ENCODE peak calls at places on chromosome X, in four cellular contexts. Z, R, J and U are unnamed samples.

GRCh38 chrX:41064028-41064427 is 21.2 kb upstream of the USP9X start:
- DNase-seq in J (no peak), R (no peak), Z (no peak), U (no peak)

GRCh38 chrX:69387559-69388487 is 116.3 kb upstream of the NALF2 start:
- DNase-seq in Z (peak), J (peak), R (peak), U (peak)

GRCh38 chrX:103919336-103919682 is 43.1 kb upstream of the TMSB15B start:
- DNase-seq in Z (no peak), J (peak), R (peak), U (no peak)

GRCh38 chrX:103607385-103608304 is at the start of gene TCEAL3:
- DNase-seq in Z (peak), R (peak), J (peak), U (peak)

GRCh38 chrX:48560056-48560455 is 14.2 kb upstream of the RBM3 start:
- DNase-seq in J (no peak), Z (no peak), R (no peak), U (no peak)

GRCh38 chrX:109873576-109873975 is 129.3 kb upstream of the TMEM164 start:
- DNase-seq in R (no peak), Z (no peak), J (no peak), U (no peak)

GRCh38 chrX:39705299-39705698 is 392.5 kb downstream of the BCOR start:
- DNase-seq in Z (no peak), J (peak), R (peak), U (no peak)

GRCh38 chrX:2664497-2664896 is 26.6 kb upstream of the CD99 start:
- DNase-seq in J (no peak), Z (no peak), R (peak), U (no peak)

GRCh38 chrX:148609766-148610698 is 109.6 kb downstream of the AFF2 start:
- DNase-seq in Z (no peak), R (no peak), J (no peak), U (no peak)

GRCh38 chrX:106862972-106863688 is 40.0 kb downstream of the RIPPLY1 start:
- DNase-seq in Z (peak), R (peak), J (peak), U (no peak)

GRCh38 chrX:42952621-42953020 is 174.7 kb upstream of the PPP1R2C start:
- DNase-seq in J (no peak), R (no peak), Z (no peak), U (no peak)

GRCh38 chrX:2614911-2615310 is 76.2 kb upstream of the CD99 start:
- DNase-seq in R (peak), J (no peak), Z (no peak), U (no peak)

GRCh38 chrX:10666102-10666501 is 45.7 kb upstream of the MID1 start:
- DNase-seq in Z (no peak), R (no peak), J (no peak), U (no peak)

GRCh38 chrX:103488332-103488731 is 31.0 kb downstream of the RAB40A start:
- DNase-seq in R (peak), Z (no peak), J (no peak), U (no peak)

GRCh38 chrX:131213400-131213799 is 75.7 kb downstream of the IGSF1 start:
- DNase-seq in R (no peak), J (no peak), Z (no peak), U (no peak)

GRCh38 chrX:38939067-38939466 is 137.8 kb downstream of the MID1IP1 start:
- DNase-seq in J (no peak), Z (no peak), R (peak), U (no peak)

GRCh38 chrX:10325606-10326005 is 168.8 kb downstream of the CLCN4 start:
- DNase-seq in R (peak), J (no peak), Z (no peak), U (no peak)

GRCh38 chrX:122625821-122626220 is 558.3 kb upstream of the GRIA3 start:
- DNase-seq in J (no peak), R (peak), Z (no peak), U (no peak)

GRCh38 chrX:9858080-9858479 is 71.9 kb downstream of the SHROOM2 start:
- DNase-seq in Z (no peak), J (no peak), R (no peak), U (no peak)

GRCh38 chrX:154981116-154981411 is 41.5 kb downstream of the F8 start:
- DNase-seq in Z (no peak), J (no peak), R (no peak), U (no peak)
- TF ChIP-seq CTCF in Z (no peak), J (no peak), R (no peak), U (no peak)

DNA sequence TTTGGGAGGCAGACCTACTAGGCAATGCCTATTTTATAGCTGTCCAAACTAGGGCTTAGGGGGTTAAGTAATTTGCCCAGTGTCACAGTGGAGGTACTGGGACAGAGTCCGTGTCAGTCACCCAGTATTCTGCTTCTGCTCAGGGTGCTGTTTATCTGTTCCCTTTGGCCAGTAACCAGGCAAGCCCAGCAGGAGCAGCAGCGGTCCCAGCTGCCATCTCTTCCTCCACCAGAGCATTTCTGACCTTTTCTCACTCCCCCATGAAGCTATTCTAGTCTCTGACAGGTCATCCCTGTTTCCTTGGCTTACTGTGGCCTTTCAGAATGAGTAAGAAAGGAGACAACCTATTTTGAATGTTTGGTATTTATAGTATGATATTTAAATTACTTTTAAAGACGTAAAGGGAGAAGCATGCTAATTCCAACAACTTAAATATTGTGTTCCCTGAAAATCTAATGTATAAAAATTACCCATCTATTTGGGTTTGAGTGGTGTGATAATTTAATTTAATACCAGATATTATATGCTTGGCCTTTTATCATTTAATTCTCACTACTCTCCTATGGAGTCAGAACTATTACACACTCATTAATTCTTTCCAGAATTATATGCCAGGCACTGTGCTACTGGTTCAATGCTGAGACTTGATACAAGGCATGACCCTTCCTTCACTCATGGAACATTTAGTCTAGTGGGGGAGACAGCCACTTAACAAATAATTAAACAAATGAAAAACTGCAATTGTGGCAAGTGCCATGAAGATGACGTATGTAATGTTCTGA is 60.6 kb downstream of the RPS6KA3 start:
- DNase-seq in J (no peak), R (peak), Z (no peak), U (no peak)
- TF ChIP-seq CTCF in J (no peak), R (no peak), Z (no peak), U (no peak)

DNA sequence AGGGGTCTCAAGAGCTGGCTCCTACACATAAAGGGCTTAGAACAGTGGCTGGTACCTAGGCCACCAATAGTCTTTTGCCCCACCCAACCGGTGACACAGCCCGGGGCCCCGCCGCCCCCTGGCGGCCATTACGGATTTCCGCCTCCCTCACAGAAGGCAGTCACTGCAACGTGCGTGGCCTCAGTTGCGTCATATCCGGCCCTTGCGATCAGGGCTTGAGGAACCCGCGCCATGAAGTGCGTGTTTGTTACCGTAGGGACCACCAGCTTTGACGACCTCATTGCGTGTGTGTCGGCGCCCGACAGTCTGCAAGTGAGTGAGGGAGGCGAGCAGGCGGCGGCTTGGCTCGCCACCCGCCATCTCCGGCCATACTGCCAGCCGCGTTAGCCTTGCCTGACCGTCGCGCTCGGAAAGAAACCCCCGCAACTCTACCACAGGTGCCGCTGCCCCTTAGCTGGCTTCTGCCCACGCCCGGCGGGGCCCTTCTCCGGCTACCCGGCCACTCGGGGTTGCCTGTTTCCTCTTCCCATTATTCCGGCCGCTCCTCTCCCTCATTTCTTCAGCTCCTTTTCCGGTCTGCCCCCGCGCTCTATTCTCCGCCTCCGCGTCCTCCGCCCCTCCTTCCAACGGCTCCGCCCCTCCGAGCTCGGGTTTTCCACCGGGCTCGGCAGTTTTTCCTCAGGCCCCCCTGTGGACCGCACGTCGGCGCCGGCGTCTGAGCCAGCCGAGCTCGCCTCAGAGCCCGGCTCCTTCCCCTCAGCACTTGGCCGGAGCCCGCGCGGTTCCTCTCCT is at the start of gene ALG13:
- DNase-seq in J (peak), Z (peak), R (peak), U (peak)
- TF ChIP-seq CTCF in J (peak), Z (peak), R (peak), U (no peak)

GRCh38 chrX:154718607-154719006 is 32.3 kb downstream of the GAB3 start:
- DNase-seq in R (no peak), J (no peak), Z (no peak), U (no peak)

GRCh38 chrX:154719132-154719675 is 31.7 kb downstream of the GAB3 start:
- DNase-seq in R (peak), Z (no peak), J (no peak), U (no peak)

GRCh38 chrX:154720067-154720466 is 30.8 kb downstream of the GAB3 start:
- DNase-seq in J (no peak), R (no peak), Z (no peak), U (no peak)

GRCh38 chrX:154715825-154716224 is 35.1 kb downstream of the GAB3 start:
- DNase-seq in R (no peak), J (no peak), Z (no peak), U (no peak)

DNA sequence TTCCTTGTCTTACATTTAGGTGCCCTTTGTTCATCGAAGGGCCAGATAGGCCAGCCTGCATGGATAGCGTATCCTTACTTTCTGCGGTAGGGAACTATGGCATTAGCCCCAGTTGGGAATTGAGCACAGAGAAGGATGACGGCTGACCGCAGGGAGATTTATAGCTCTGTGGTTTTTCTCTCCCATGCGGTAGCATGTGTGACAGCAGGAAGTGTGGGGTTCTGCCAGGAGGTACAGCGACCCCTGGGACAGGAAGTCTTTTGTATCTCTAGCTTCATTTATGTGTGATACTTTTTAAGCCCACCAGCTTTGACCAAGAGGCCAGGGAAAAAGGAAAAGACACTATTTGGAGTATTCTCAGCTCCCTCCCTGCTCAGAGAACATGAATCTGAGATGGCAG is 33.1 kb downstream of the GAB3 start:
- DNase-seq in J (peak), R (peak), Z (no peak), U (no peak)
- TF ChIP-seq CTCF in J (no peak), R (no peak), Z (no peak), U (no peak)

DNA sequence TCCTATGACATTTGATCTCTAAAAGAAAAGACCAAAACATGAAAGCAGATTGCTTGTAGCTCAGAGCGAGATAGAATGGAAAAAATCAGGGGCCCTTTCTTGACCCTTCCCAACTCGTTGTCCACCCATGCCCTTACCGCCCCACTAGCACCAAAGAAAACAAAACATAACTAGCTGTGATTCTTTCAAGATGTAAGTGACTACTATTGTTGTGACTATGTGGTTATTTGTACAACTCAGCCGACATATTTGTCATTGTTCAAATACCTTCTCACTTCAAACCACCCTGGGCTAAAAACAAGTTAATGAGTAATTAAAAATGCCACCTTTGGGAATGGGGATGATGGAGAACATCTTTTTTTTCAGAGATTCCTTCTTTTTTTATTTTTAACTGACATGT is 171.2 kb upstream of the GPC4 start:
- DNase-seq in J (no peak), R (no peak), Z (no peak), U (no peak)
- TF ChIP-seq CTCF in J (no peak), R (no peak), Z (no peak), U (no peak)